ENCODE peak calls at places on chromosome 20, in seven cellular contexts. B, T, N, H, L, G and C are unnamed samples.

GRCh38 chr20:7155794-7156193 is 388.3 kb downstream of the BMP2 start:
- DNase-seq in B (no peak), T (no peak), N (no peak), H (no peak), L (no peak), G (no peak), C (no peak)

GRCh38 chr20:34427331-34427730 is 64.3 kb downstream of the ITCH start:
- DNase-seq in B (no peak), T (no peak), N (no peak), H (no peak), L (no peak), G (no peak), C (no peak)

GRCh38 chr20:50799890-50800550 is 5.2 kb downstream of the BCAS4 start:
- DNase-seq in B (no peak), T (no peak), N (no peak), H (no peak), L (no peak), G (peak; percentile 61), C (no peak)

GRCh38 chr20:3842332-3842930 is 4.2 kb upstream of the MAVS start:
- DNase-seq in B (no peak), T (no peak), N (no peak), H (no peak), L (no peak), G (no peak), C (no peak)

GRCh38 chr20:51810155-51811039 is 8.1 kb upstream of the SALL4 start:
- DNase-seq in B (no peak), T (no peak), N (no peak), H (no peak), L (no peak), G (no peak), C (no peak)

GRCh38 chr20:14245368-14245970 is 91.9 kb downstream of the FLRT3 start:
- DNase-seq in B (no peak), T (no peak), N (no peak), H (no peak), L (peak; percentile 53), G (no peak), C (no peak)

GRCh38 chr20:36275441-36276189 is 30.5 kb upstream of the DLGAP4 start:
- DNase-seq in B (no peak), T (no peak), N (no peak), H (no peak), L (no peak), G (no peak), C (no peak)

GRCh38 chr20:51284161-51284560 is 258.4 kb downstream of the NFATC2 start:
- DNase-seq in B (no peak), T (no peak), N (no peak), H (no peak), L (peak; percentile 26), G (no peak), C (no peak)

GRCh38 chr20:15056231-15056630 is 718.8 kb upstream of the FLRT3 start:
- DNase-seq in B (no peak), T (no peak), N (no peak), H (no peak), L (no peak), G (no peak), C (no peak)

GRCh38 chr20:6388666-6389197 is 265.9 kb upstream of the FERMT1 start:
- DNase-seq in B (no peak), T (no peak), N (no peak), H (no peak), L (no peak), G (no peak), C (no peak)

GRCh38 chr20:3932277-3933073 is 43.3 kb downstream of the PANK2 start:
- DNase-seq in B (no peak), T (no peak), N (no peak), H (peak; percentile 7), L (peak; percentile 65), G (peak; percentile 43), C (peak; percentile 47)

GRCh38 chr20:3262566-3262965 is 23.6 kb upstream of the SLC4A11 start:
- DNase-seq in B (no peak), T (no peak), N (no peak), H (no peak), L (peak; percentile 79), G (no peak), C (no peak)

GRCh38 chr20:4973330-4974097 is 27.8 kb downstream of the SLC23A2 start:
- DNase-seq in B (no peak), T (no peak), N (no peak), H (no peak), L (peak; percentile 89), G (peak; percentile 70), C (no peak)

GRCh38 chr20:31841928-31842327 is 3.5 kb downstream of the FOXS1 start:
- DNase-seq in B (no peak), T (no peak), N (no peak), H (no peak), L (peak; percentile 75), G (no peak), C (no peak)

GRCh38 chr20:44650777-44651493 is 564 bp downstream of the ADA start:
- DNase-seq in B (no peak), T (no peak), N (no peak), H (no peak), L (peak; percentile 9), G (peak; percentile 36), C (peak; percentile 62)

GRCh38 chr20:52747736-52748135 is 224.4 kb upstream of the TSHZ2 start:
- DNase-seq in B (peak; percentile 23), T (no peak), N (no peak), H (no peak), L (no peak), G (no peak), C (no peak)

GRCh38 chr20:26315054-26315453 is 618.4 kb upstream of the ZNF337 start:
- DNase-seq in B (no peak), T (no peak), N (no peak), H (no peak), L (no peak), G (no peak), C (no peak)

GRCh38 chr20:1382670-1383069 is 10.2 kb downstream of the FKBP1A start:
- DNase-seq in B (no peak), T (no peak), N (no peak), H (no peak), L (no peak), G (no peak), C (no peak)

GRCh38 chr20:2840967-2841531 is 504 bp downstream of the VPS16 start:
- DNase-seq in B (peak; percentile 55), T (no peak), N (no peak), H (peak; percentile 13), L (peak; percentile 84), G (peak; percentile 67), C (peak; percentile 40)

GRCh38 chr20:8940311-8940710 is 128.6 kb upstream of the PLCB4 start:
- DNase-seq in B (no peak), T (no peak), N (no peak), H (no peak), L (no peak), G (no peak), C (no peak)

GRCh38 chr20:37630161-37630560 is 63.7 kb upstream of the CTNNBL1 start:
- DNase-seq in B (no peak), T (no peak), N (no peak), H (peak; percentile 77), L (no peak), G (no peak), C (no peak)

GRCh38 chr20:31979713-31980426 is 11.9 kb downstream of the XKR7 start:
- DNase-seq in B (no peak), T (no peak), N (no peak), H (no peak), L (peak; percentile 24), G (no peak), C (no peak)

GRCh38 chr20:17950670-17951069 is 17.9 kb downstream of the SNX5 start:
- DNase-seq in B (no peak), T (no peak), N (no peak), H (no peak), L (no peak), G (no peak), C (no peak)